ENCODE peak calls at places on chromosomes 16 and 17, in nine cellular contexts. I is GM23248, K is HCT116, U is neural progenitor cell, M is SK-N-SH, J is OCI-LY7, B is PC-3, S is GM23338, V is hepatocyte. Z is an unnamed sample.
A peak's percentile ranks its signal among the peaks of the same experiment; 100 is the strongest.

GRCh38 chr16:49095539-49095938 is 186.1 kb downstream of the CBLN1 start:
- DNase-seq in M (no peak), I (no peak), J (no peak), U (no peak), K (no peak), V (no peak), S (no peak), B (no peak), Z (no peak)

GRCh38 chr17:1322014-1322428 is 42.6 kb downstream of the TRARG1 start:
- DNase-seq in B (no peak), I (no peak), K (no peak), J (no peak), M (no peak), V (no peak), S (no peak), U (no peak), Z (no peak)

GRCh38 chr17:30716461-30717289 is 107.8 kb downstream of the CRLF3 start:
- DNase-seq in V (no peak), K (no peak), I (peak; percentile 26), M (peak; percentile 41), S (peak; percentile 63), U (no peak), J (peak; percentile 50), B (no peak), Z (no peak)

GRCh38 chr17:1830288-1830687 is 483 bp downstream of the RPA1 start:
- DNase-seq in S (peak; percentile 62), I (peak; percentile 35), M (peak; percentile 27), K (no peak), V (peak; percentile 35), B (peak; percentile 32), U (peak; percentile 48), J (peak; percentile 54), Z (peak; percentile 56)

GRCh38 chr17:17609121-17609520 is 17.6 kb upstream of the PEMT start:
- DNase-seq in K (no peak), S (peak; percentile 62), J (peak; percentile 47), B (peak; percentile 12), I (no peak), V (no peak), U (no peak), M (no peak), Z (no peak)

GRCh38 chr16:84088695-84089395 is 27.9 kb downstream of the MBTPS1 start:
- DNase-seq in U (no peak), J (peak; percentile 76), I (peak; percentile 11), V (no peak), K (no peak), M (no peak), B (peak; percentile 8), S (no peak), Z (peak; percentile 85)

GRCh38 chr17:8160741-8161221 is 2.0 kb downstream of the VAMP2 start:
- DNase-seq in U (no peak), S (no peak), J (no peak), I (no peak), M (no peak), V (no peak), B (no peak), K (no peak), Z (no peak)

GRCh38 chr17:50689251-50689650 is 18.5 kb downstream of the ANKRD40 start:
- DNase-seq in K (no peak), I (peak; percentile 75), V (peak; percentile 58), B (peak; percentile 57), U (peak; percentile 54), M (no peak), J (no peak), S (no peak), Z (no peak)

GRCh38 chr16:88920618-88921602 is 54.5 kb upstream of the PABPN1L start:
- DNase-seq in I (peak; percentile 84), B (peak; percentile 37), M (peak; percentile 88), U (no peak), S (no peak), J (no peak), V (peak; percentile 74), K (no peak), Z (no peak)

GRCh38 chr17:66520986-66521385 is 218.6 kb downstream of the PRKCA start:
- DNase-seq in M (no peak), J (no peak), K (no peak), S (no peak), I (no peak), U (no peak), B (no peak), V (no peak), Z (no peak)

GRCh38 chr17:2071024-2071385 is 16.1 kb downstream of the HIC1 start:
- DNase-seq in J (no peak), M (no peak), S (no peak), U (no peak), B (no peak), I (no peak), K (no peak), V (no peak), Z (no peak)

GRCh38 chr17:78421534-78422266 is 43.3 kb downstream of the PGS1 start:
- DNase-seq in I (peak; percentile 78), K (peak; percentile 51), B (peak; percentile 87), J (peak; percentile 76), U (peak; percentile 88), S (peak; percentile 91), V (peak; percentile 89), M (peak; percentile 98), Z (peak; percentile 51)

DNA sequence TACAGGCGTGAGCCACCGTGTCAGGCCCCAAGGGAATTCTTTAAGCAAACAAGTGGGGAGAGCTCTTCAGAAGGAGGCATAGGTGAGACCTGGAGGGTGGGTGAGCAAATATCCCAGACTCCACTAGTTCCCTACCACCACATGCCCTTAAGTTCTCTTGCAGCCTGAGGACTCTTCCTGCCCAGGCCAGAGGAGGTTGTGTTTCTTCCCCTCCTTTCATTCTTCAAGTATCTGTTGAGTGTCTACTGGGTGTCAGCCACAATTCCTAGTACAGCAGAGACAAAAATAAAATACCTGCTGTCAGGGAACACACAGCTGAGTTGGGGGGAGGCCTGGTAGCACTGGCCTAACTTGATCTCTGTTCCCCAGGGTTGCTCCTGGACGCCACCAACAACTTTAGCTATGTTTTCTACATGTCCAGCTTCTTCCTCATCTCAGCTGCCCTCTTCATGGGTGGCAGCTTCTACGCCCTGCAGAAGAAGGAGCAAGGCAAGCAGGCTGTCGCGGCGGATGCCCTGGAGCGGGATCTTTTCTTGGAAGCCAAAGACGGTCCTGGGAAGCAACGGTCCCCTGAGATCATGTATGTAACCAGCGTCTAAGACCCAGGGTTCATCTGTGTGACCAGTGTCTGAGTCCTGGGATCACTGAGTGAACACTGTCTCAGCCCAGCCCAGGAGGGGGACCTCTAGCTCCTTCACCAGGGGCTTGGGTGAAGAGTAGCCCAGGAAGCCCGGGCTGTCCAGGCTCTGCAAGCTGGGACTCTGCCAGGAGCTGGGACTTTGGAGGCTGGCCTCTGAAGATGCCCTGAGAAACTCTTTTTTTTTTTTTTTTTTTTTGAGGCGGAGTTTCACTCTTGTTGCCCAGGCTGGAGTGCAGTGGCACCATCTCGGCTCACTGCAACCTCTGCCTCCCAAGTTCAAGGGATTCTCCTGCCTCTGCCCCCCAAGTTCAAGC is 5.9 kb upstream of the ARMC7 start:
- DNase-seq in U (no peak), J (no peak), M (no peak), I (no peak), K (no peak), B (no peak), S (no peak), V (no peak), Z (no peak)
- TF ChIP-seq EZH2phosphoT487 in U (no peak), J (no peak), M (no peak), I (no peak), K (no peak), B (no peak), S (no peak), V (no peak), Z (no peak)

DNA sequence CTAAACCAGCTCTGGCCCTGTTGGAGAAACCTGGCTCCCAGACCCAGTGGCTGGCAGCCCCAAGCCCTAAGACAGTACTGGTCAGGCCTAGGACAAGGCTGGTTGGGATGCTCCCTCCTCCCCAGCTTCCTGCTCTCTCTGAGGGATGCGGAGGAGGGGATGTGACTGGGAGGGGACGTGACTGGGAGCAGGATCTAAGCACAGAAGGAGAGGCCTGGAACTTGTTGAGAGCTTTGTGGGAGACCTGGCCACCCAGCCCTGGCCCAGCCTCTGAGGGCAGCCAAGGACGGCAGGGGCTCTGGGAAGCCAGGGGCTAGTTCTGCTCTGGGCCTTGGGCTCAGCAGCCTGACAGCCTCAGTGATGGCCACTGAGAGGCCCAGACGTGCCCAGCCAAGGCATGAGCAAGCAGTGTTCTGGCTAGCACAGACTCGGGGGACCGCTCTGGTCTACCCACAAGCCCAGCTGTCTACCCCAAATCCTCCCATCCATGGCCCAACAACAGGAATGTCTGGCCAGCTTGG is 22.8 kb downstream of the ATP6V0D1 start:
- DNase-seq in M (no peak), S (no peak), I (peak; percentile 45), J (no peak), K (no peak), V (no peak), U (no peak), B (no peak), Z (no peak)
- H3K4me1 ChIP-seq in M (peaks cover 14% of the 10 kb centered on the region), S (no peaks in the 10 kb centered on the region), I (peaks cover 41% of the 10 kb centered on the region), J (no peaks in the 10 kb centered on the region), K (peaks cover 9% of the 10 kb centered on the region), V (peaks cover 44% of the 10 kb centered on the region), U (no peaks in the 10 kb centered on the region), B (no peaks in the 10 kb centered on the region), Z (no peaks in the 10 kb centered on the region)

DNA sequence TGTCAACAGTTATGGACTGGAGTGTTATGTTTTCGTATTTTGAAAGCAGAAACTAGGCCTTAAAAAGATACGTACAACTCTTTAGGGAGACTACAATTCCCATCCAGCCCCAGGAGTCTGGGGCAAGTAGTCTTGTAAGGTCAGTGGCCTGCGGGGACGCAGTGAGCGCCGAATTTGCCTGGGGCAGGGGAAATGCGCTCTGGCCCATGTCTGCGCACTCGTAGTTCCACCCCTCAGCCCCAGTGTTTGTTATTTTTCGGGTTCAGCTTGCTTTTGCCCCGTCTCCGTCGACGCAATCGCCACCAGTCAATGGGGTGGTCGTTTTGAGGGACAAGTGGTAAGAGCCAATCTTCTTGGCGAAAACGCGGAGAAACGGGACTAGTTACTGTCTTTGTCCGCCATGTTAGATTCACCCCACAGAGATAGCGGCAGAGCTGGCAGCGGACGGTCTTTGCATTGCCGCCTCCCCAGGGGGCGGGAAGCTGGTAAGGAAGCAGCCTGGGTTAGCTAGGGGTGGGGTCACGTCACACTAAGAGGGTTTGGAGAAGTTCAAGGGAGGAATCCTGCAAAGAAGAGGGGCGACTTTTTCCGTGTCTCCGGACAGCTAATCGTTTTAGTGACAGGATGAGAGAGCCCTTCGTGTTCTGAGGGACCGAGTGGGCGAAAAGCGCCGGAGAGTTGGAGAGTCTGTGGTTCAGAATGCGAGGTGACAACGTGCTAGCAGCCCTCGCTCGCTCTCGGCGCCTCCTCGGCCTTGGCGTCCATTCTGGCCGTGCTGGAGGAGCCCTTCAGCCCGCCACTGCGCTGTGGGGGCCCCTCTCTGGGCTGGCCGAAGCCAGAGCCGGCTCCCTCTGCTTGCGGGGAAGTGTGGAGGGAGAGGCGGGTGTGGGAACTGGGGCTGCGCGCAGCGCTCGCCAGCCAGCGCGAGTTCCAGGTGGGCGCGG is 1.1 kb upstream of the BRCA1 start:
- DNase-seq in S (peak; percentile 25), M (peak; percentile 63), U (peak; percentile 18), I (no peak), J (no peak), B (no peak), K (no peak), V (no peak), Z (peak; percentile 7)
- TF ChIP-seq EZH2phosphoT487 in S (no peak), M (no peak), U (no peak), I (no peak), J (no peak), B (no peak), K (no peak), V (no peak), Z (no peak)

DNA sequence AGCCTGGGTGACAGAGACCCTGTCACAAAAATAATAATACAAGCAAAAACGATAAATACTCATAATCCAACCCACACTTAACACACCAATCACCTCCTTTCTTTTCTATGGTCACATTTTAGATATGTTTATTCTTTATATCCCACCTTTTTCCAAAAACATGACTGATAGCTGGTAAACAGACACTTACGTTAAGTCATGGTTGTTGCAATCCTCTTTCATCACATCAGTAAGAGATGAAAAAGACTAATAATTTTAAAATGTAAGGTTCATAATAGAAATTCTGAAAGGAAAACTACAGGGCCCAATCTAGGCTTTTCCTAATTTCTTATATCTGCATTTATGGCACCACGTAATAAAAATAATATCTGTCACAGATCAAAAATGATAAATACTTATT is 10.2 kb downstream of the SMURF2 start:
- DNase-seq in K (no peak), M (no peak), V (no peak), S (no peak), U (no peak), I (peak; percentile 22), J (no peak), B (no peak), Z (no peak)
- H3K4me1 ChIP-seq in K (peaks cover 82% of the 10 kb centered on the region), M (peaks cover 23% of the 10 kb centered on the region), V (no peaks in the 10 kb centered on the region), S (peaks cover 3% of the 10 kb centered on the region), U (no peaks in the 10 kb centered on the region), I (peaks cover 81% of the 10 kb centered on the region), J (peaks cover 9% of the 10 kb centered on the region), B (peaks cover 35% of the 10 kb centered on the region), Z (peaks cover 4% of the 10 kb centered on the region)

Z was measured in MM.1S.